ENCODE peak calls at places on chromosomes 13 and 19, in seven cellular contexts. N is RPMI8226, P is COR-L47, Q is amniotic stem cell, Z is psoas muscle, A is NCI-H446 treated with DMSO at 0.1 percent for 48 hours, R is colonic mucosa. F is an unnamed sample.

GRCh38 chr13:110649551-110649950 is 34.2 kb downstream of the NAXD start:
- DNase-seq in N (no peak), P (no peak), Q (no peak), Z (no peak), A (no peak), R (no peak), F (no peak)

GRCh38 chr19:46745521-46746280 is at the start of gene FKRP:
- DNase-seq in N (peak), P (no peak), Q (no peak), Z (no peak), A (no peak), R (no peak), F (no peak)

GRCh38 chr13:32314968-32315254 is 252 bp downstream of the ZAR1L start:
- DNase-seq in N (peak), P (peak), Q (no peak), Z (no peak), A (peak), R (peak), F (no peak)

GRCh38 chr13:34164585-34164984 is 346.6 kb downstream of the RFC3 start:
- DNase-seq in N (no peak), P (no peak), Q (no peak), Z (no peak), A (no peak), R (no peak), F (no peak)

GRCh38 chr19:15367439-15367838 is 12.1 kb downstream of the AKAP8 start:
- DNase-seq in N (no peak), P (no peak), Q (no peak), Z (no peak), A (no peak), R (no peak), F (no peak)

GRCh38 chr13:30581582-30581981 is 36.1 kb upstream of the USPL1 start:
- DNase-seq in N (peak), P (no peak), Q (no peak), Z (no peak), A (no peak), R (peak), F (no peak)

GRCh38 chr13:44212633-44213387 is 160.8 kb upstream of the SERP2 start:
- DNase-seq in N (no peak), P (no peak), Q (no peak), Z (peak), A (no peak), R (no peak), F (no peak)

GRCh38 chr13:33937373-33938087 is 119.6 kb downstream of the RFC3 start:
- DNase-seq in N (no peak), P (no peak), Q (no peak), Z (no peak), A (no peak), R (no peak), F (no peak)

GRCh38 chr13:50460366-50460765 is 383.1 kb downstream of the DLEU7 start:
- DNase-seq in N (no peak), P (no peak), Q (no peak), Z (no peak), A (no peak), R (no peak), F (no peak)

GRCh38 chr19:35531291-35531690 is 2.0 kb upstream of the GAPDHS start:
- DNase-seq in N (no peak), P (no peak), Q (no peak), Z (no peak), A (no peak), R (no peak), F (no peak)

GRCh38 chr19:16319466-16319865 is 5.2 kb upstream of the KLF2 start:
- DNase-seq in N (no peak), P (no peak), Q (no peak), Z (no peak), A (no peak), R (no peak), F (no peak)

GRCh38 chr13:94661396-94661795 is 50.9 kb downstream of the SOX21 start:
- DNase-seq in N (no peak), P (no peak), Q (no peak), Z (no peak), A (no peak), R (no peak), F (no peak)

GRCh38 chr13:77697208-77698103 is at the start of gene SLAIN1:
- DNase-seq in N (peak), P (peak), Q (no peak), Z (peak), A (peak), R (peak), F (peak)

GRCh38 chr19:4115818-4116385 is 8.0 kb downstream of the MAP2K2 start:
- DNase-seq in N (no peak), P (no peak), Q (no peak), Z (no peak), A (no peak), R (no peak), F (no peak)

GRCh38 chr13:37127706-37128241 is 22.3 kb upstream of the CSNK1A1L start:
- DNase-seq in N (no peak), P (no peak), Q (peak), Z (no peak), A (peak), R (no peak), F (no peak)

GRCh38 chr13:98307744-98308524 is 130.9 kb upstream of the RNF113B start:
- DNase-seq in N (no peak), P (no peak), Q (no peak), Z (no peak), A (no peak), R (no peak), F (no peak)

GRCh38 chr19:32480321-32480720 is 74.8 kb downstream of the DPY19L3 start:
- DNase-seq in N (no peak), P (no peak), Q (no peak), Z (no peak), A (no peak), R (no peak), F (no peak)

GRCh38 chr13:109938255-109938936 is 152.0 kb upstream of the IRS2 start:
- DNase-seq in N (no peak), P (no peak), Q (peak), Z (no peak), A (no peak), R (no peak), F (no peak)

GRCh38 chr13:28463481-28463880 is 31.4 kb downstream of the FLT1 start:
- DNase-seq in N (no peak), P (no peak), Q (no peak), Z (no peak), A (no peak), R (no peak), F (no peak)

GRCh38 chr19:7210359-7210758 is 83.9 kb downstream of the INSR start:
- DNase-seq in N (no peak), P (no peak), Q (no peak), Z (no peak), A (no peak), R (no peak), F (no peak)

GRCh38 chr13:99528547-99528946 is 27.3 kb downstream of the TM9SF2 start:
- DNase-seq in N (peak), P (peak), Q (no peak), Z (no peak), A (no peak), R (no peak), F (peak)

GRCh38 chr13:98918771-98919170 is 59.1 kb downstream of the DOCK9 start:
- DNase-seq in N (no peak), P (no peak), Q (no peak), Z (no peak), A (no peak), R (no peak), F (no peak)

GRCh38 chr19:51103811-51104470 is 4.3 kb downstream of the CTU1 start:
- DNase-seq in N (no peak), P (no peak), Q (no peak), Z (no peak), A (no peak), R (no peak), F (no peak)

GRCh38 chr19:11505504-11506100 is at the start of gene ZNF653:
- DNase-seq in N (peak), P (peak), Q (peak), Z (peak), A (peak), R (peak), F (peak)

GRCh38 chr19:37938379-37938778 is 31.4 kb downstream of the SIPA1L3 start:
- DNase-seq in N (peak), P (no peak), Q (no peak), Z (no peak), A (no peak), R (no peak), F (no peak)

GRCh38 chr13:37295046-37295445 is 189.6 kb upstream of the CSNK1A1L start:
- DNase-seq in N (no peak), P (no peak), Q (no peak), Z (peak), A (peak), R (no peak), F (no peak)

GRCh38 chr13:24616514-24616913 is 63.7 kb upstream of the ATP12A start:
- DNase-seq in N (no peak), P (no peak), Q (no peak), Z (no peak), A (no peak), R (no peak), F (no peak)

GRCh38 chr13:32426191-32426980 is 1.5 kb downstream of the N4BP2L1 start:
- DNase-seq in N (peak), P (no peak), Q (no peak), Z (no peak), A (no peak), R (peak), F (no peak)

GRCh38 chr19:38900816-38901215 is 1.0 kb downstream of the NFKBIB start:
- DNase-seq in N (no peak), P (no peak), Q (no peak), Z (no peak), A (no peak), R (no peak), F (no peak)

GRCh38 chr13:95603887-95604533 is 40.5 kb downstream of the DZIP1 start:
- DNase-seq in N (no peak), P (peak), Q (no peak), Z (no peak), A (peak), R (peak), F (no peak)

GRCh38 chr19:3606174-3606689 is 443 bp downstream of the TBXA2R start:
- DNase-seq in N (peak), P (peak), Q (no peak), Z (no peak), A (no peak), R (peak), F (no peak)

GRCh38 chr13:62246581-62246980 is 830.9 kb upstream of the PCDH20 start:
- DNase-seq in N (no peak), P (no peak), Q (peak), Z (no peak), A (no peak), R (no peak), F (no peak)

GRCh38 chr19:45947926-45948325 is 25.7 kb downstream of the NOVA2 start:
- DNase-seq in N (no peak), P (no peak), Q (no peak), Z (no peak), A (no peak), R (no peak), F (no peak)

GRCh38 chr13:24274452-24274971 is 34.9 kb upstream of the C1QTNF9 start:
- DNase-seq in N (no peak), P (no peak), Q (no peak), Z (no peak), A (no peak), R (no peak), F (no peak)

GRCh38 chr19:7535993-7536685 is 622 bp downstream of the PNPLA6 start:
- DNase-seq in N (no peak), P (no peak), Q (no peak), Z (no peak), A (no peak), R (no peak), F (no peak)

GRCh38 chr19:19034204-19034624 is 811 bp downstream of the ARMC6 start:
- DNase-seq in N (peak), P (peak), Q (peak), Z (peak), A (peak), R (peak), F (peak)

GRCh38 chr19:50661087-50661486 is 11.8 kb downstream of the C19orf81 start:
- DNase-seq in N (no peak), P (no peak), Q (no peak), Z (no peak), A (no peak), R (no peak), F (no peak)

F was measured in NCI-H748 treated with DMSO at 0.1 percent for 48 hours.